ENCODE peak calls at places on chromosomes 13 and 19, in ten cellular contexts. One of them, this sample, is unnamed.

GRCh38 chr19:6088677-6089063 is 21.6 kb downstream of the RFX2 start:
- DNase-seq in AML-193: no peak
- DNase-seq in astrocyte of the spinal cord: peak; percentile 65
- DNase-seq in fibroblast of the conjunctiva: no peak
- DNase-seq in stimulated activated CD4-positive, alpha-beta T cell treated with anti-CD3 and anti-CD28 coated beads, TNF-alpha, amount 100 ng/mL, for 4 hours: no peak
- DNase-seq in NCI-H774: no peak
- DNase-seq in left ventricle myocardium inferior: no peak
- DNase-seq in GM04504: no peak
- DNase-seq in activated CD4-positive, alpha-beta T cell treated with anti-CD3 and anti-CD28 coated beads for 1 hour: no peak
- DNase-seq in T-helper 1 cell: no peak
- DNase-seq in this sample: no peak

GRCh38 chr19:39307233-39307821 is 11.1 kb downstream of the IFNL1 start:
- DNase-seq in AML-193: no peak
- DNase-seq in astrocyte of the spinal cord: no peak
- DNase-seq in fibroblast of the conjunctiva: no peak
- DNase-seq in stimulated activated CD4-positive, alpha-beta T cell treated with anti-CD3 and anti-CD28 coated beads, TNF-alpha, amount 100 ng/mL, for 4 hours: no peak
- DNase-seq in NCI-H774: no peak
- DNase-seq in left ventricle myocardium inferior: no peak
- DNase-seq in GM04504: no peak
- DNase-seq in activated CD4-positive, alpha-beta T cell treated with anti-CD3 and anti-CD28 coated beads for 1 hour: no peak
- DNase-seq in T-helper 1 cell: no peak
- DNase-seq in this sample: no peak

GRCh38 chr19:18279516-18280246 is 1.7 kb downstream of the JUND start:
- DNase-seq in AML-193: peak; percentile 84
- DNase-seq in astrocyte of the spinal cord: peak; percentile 96
- DNase-seq in fibroblast of the conjunctiva: peak; percentile 91
- DNase-seq in stimulated activated CD4-positive, alpha-beta T cell treated with anti-CD3 and anti-CD28 coated beads, TNF-alpha, amount 100 ng/mL, for 4 hours: peak; percentile 88
- DNase-seq in NCI-H774: peak; percentile 89
- DNase-seq in left ventricle myocardium inferior: peak; percentile 91
- DNase-seq in GM04504: peak; percentile 89
- DNase-seq in activated CD4-positive, alpha-beta T cell treated with anti-CD3 and anti-CD28 coated beads for 1 hour: peak; percentile 87
- DNase-seq in T-helper 1 cell: peak; percentile 96
- DNase-seq in this sample: peak; percentile 84

GRCh38 chr19:4345656-4346383 is 2.5 kb downstream of the MPND start:
- DNase-seq in AML-193: no peak
- DNase-seq in astrocyte of the spinal cord: no peak
- DNase-seq in fibroblast of the conjunctiva: no peak
- DNase-seq in stimulated activated CD4-positive, alpha-beta T cell treated with anti-CD3 and anti-CD28 coated beads, TNF-alpha, amount 100 ng/mL, for 4 hours: no peak
- DNase-seq in NCI-H774: no peak
- DNase-seq in left ventricle myocardium inferior: no peak
- DNase-seq in GM04504: no peak
- DNase-seq in activated CD4-positive, alpha-beta T cell treated with anti-CD3 and anti-CD28 coated beads for 1 hour: no peak
- DNase-seq in T-helper 1 cell: no peak
- DNase-seq in this sample: no peak

GRCh38 chr13:68369739-68370138 is 1139.6 kb upstream of the PCDH9 start:
- DNase-seq in AML-193: no peak
- DNase-seq in astrocyte of the spinal cord: peak; percentile 45
- DNase-seq in fibroblast of the conjunctiva: no peak
- DNase-seq in stimulated activated CD4-positive, alpha-beta T cell treated with anti-CD3 and anti-CD28 coated beads, TNF-alpha, amount 100 ng/mL, for 4 hours: no peak
- DNase-seq in NCI-H774: no peak
- DNase-seq in left ventricle myocardium inferior: no peak
- DNase-seq in GM04504: no peak
- DNase-seq in activated CD4-positive, alpha-beta T cell treated with anti-CD3 and anti-CD28 coated beads for 1 hour: no peak
- DNase-seq in T-helper 1 cell: no peak
- DNase-seq in this sample: no peak

GRCh38 chr19:3055741-3056453 is 6.4 kb downstream of the TLE5 start:
- DNase-seq in AML-193: no peak
- DNase-seq in astrocyte of the spinal cord: no peak
- DNase-seq in fibroblast of the conjunctiva: no peak
- DNase-seq in stimulated activated CD4-positive, alpha-beta T cell treated with anti-CD3 and anti-CD28 coated beads, TNF-alpha, amount 100 ng/mL, for 4 hours: no peak
- DNase-seq in NCI-H774: no peak
- DNase-seq in left ventricle myocardium inferior: no peak
- DNase-seq in GM04504: no peak
- DNase-seq in activated CD4-positive, alpha-beta T cell treated with anti-CD3 and anti-CD28 coated beads for 1 hour: no peak
- DNase-seq in T-helper 1 cell: no peak
- DNase-seq in this sample: no peak

GRCh38 chr13:35690546-35690945 is 214.1 kb upstream of the MAB21L1 start:
- DNase-seq in AML-193: no peak
- DNase-seq in astrocyte of the spinal cord: peak; percentile 48
- DNase-seq in fibroblast of the conjunctiva: no peak
- DNase-seq in stimulated activated CD4-positive, alpha-beta T cell treated with anti-CD3 and anti-CD28 coated beads, TNF-alpha, amount 100 ng/mL, for 4 hours: no peak
- DNase-seq in NCI-H774: no peak
- DNase-seq in left ventricle myocardium inferior: no peak
- DNase-seq in GM04504: no peak
- DNase-seq in activated CD4-positive, alpha-beta T cell treated with anti-CD3 and anti-CD28 coated beads for 1 hour: no peak
- DNase-seq in T-helper 1 cell: no peak
- DNase-seq in this sample: no peak

GRCh38 chr19:41705393-41706174 is 2.8 kb upstream of the CEACAM5 start:
- DNase-seq in AML-193: peak; percentile 37
- DNase-seq in astrocyte of the spinal cord: no peak
- DNase-seq in fibroblast of the conjunctiva: no peak
- DNase-seq in stimulated activated CD4-positive, alpha-beta T cell treated with anti-CD3 and anti-CD28 coated beads, TNF-alpha, amount 100 ng/mL, for 4 hours: no peak
- DNase-seq in NCI-H774: no peak
- DNase-seq in left ventricle myocardium inferior: peak; percentile 18
- DNase-seq in GM04504: peak; percentile 3
- DNase-seq in activated CD4-positive, alpha-beta T cell treated with anti-CD3 and anti-CD28 coated beads for 1 hour: no peak
- DNase-seq in T-helper 1 cell: no peak
- DNase-seq in this sample: peak; percentile 27

GRCh38 chr13:45823583-45823982 is 28.0 kb downstream of the SIAH3 start:
- DNase-seq in AML-193: no peak
- DNase-seq in astrocyte of the spinal cord: no peak
- DNase-seq in fibroblast of the conjunctiva: no peak
- DNase-seq in stimulated activated CD4-positive, alpha-beta T cell treated with anti-CD3 and anti-CD28 coated beads, TNF-alpha, amount 100 ng/mL, for 4 hours: no peak
- DNase-seq in NCI-H774: no peak
- DNase-seq in left ventricle myocardium inferior: no peak
- DNase-seq in GM04504: no peak
- DNase-seq in activated CD4-positive, alpha-beta T cell treated with anti-CD3 and anti-CD28 coated beads for 1 hour: no peak
- DNase-seq in T-helper 1 cell: no peak
- DNase-seq in this sample: no peak

GRCh38 chr13:37747071-37747612 is 122.4 kb downstream of the TRPC4 start:
- DNase-seq in AML-193: no peak
- DNase-seq in astrocyte of the spinal cord: peak; percentile 73
- DNase-seq in fibroblast of the conjunctiva: peak; percentile 12
- DNase-seq in stimulated activated CD4-positive, alpha-beta T cell treated with anti-CD3 and anti-CD28 coated beads, TNF-alpha, amount 100 ng/mL, for 4 hours: no peak
- DNase-seq in NCI-H774: no peak
- DNase-seq in left ventricle myocardium inferior: no peak
- DNase-seq in GM04504: peak; percentile 35
- DNase-seq in activated CD4-positive, alpha-beta T cell treated with anti-CD3 and anti-CD28 coated beads for 1 hour: no peak
- DNase-seq in T-helper 1 cell: no peak
- DNase-seq in this sample: no peak

GRCh38 chr19:38251564-38252051 is 4.6 kb downstream of the PPP1R14A start:
- DNase-seq in AML-193: no peak
- DNase-seq in astrocyte of the spinal cord: no peak
- DNase-seq in fibroblast of the conjunctiva: no peak
- DNase-seq in stimulated activated CD4-positive, alpha-beta T cell treated with anti-CD3 and anti-CD28 coated beads, TNF-alpha, amount 100 ng/mL, for 4 hours: no peak
- DNase-seq in NCI-H774: no peak
- DNase-seq in left ventricle myocardium inferior: peak; percentile 71
- DNase-seq in GM04504: no peak
- DNase-seq in activated CD4-positive, alpha-beta T cell treated with anti-CD3 and anti-CD28 coated beads for 1 hour: no peak
- DNase-seq in T-helper 1 cell: no peak
- DNase-seq in this sample: no peak